ENCODE peak calls at places on chromosomes 5 and 9, in five cellular contexts. M is SK-N-SH, F is HL-60, P is H1, E is suprapubic skin. H is an unnamed sample.

GRCh38 chr9:97873877-97874276 is 20.9 kb downstream of the FOXE1 start:
- DNase-seq in F (no peak), P (no peak), E (peak), M (no peak), H (no peak)

GRCh38 chr5:144460608-144461007 is 289.9 kb downstream of the KCTD16 start:
- DNase-seq in P (no peak), M (no peak), E (no peak), F (no peak), H (no peak)

GRCh38 chr5:76820491-76820890 is 1.7 kb downstream of the F2RL1 start:
- DNase-seq in P (no peak), E (no peak), F (no peak), M (no peak), H (no peak)

GRCh38 chr5:123035950-123036390 is 555 bp downstream of the PPIC start:
- DNase-seq in M (peak), E (peak), P (peak), F (no peak), H (peak)

GRCh38 chr5:8829322-8830029 is 716.4 kb downstream of the SEMA5A start:
- DNase-seq in E (no peak), P (no peak), M (no peak), F (no peak), H (no peak)

GRCh38 chr5:12237837-12238575 is 333.8 kb upstream of the CTNND2 start:
- DNase-seq in E (no peak), P (peak), F (no peak), M (no peak), H (no peak)

GRCh38 chr5:138832218-138832617 is 42.9 kb downstream of the LRRTM2 start:
- DNase-seq in F (no peak), E (no peak), P (no peak), M (no peak), H (no peak)

GRCh38 chr9:34047864-34048729 is 590 bp downstream of the UBAP2 start:
- DNase-seq in M (peak), P (no peak), F (peak), E (no peak), H (peak)

GRCh38 chr5:39478851-39479250 is 54.1 kb upstream of the DAB2 start:
- DNase-seq in P (no peak), M (no peak), E (no peak), F (no peak), H (no peak)

DNA sequence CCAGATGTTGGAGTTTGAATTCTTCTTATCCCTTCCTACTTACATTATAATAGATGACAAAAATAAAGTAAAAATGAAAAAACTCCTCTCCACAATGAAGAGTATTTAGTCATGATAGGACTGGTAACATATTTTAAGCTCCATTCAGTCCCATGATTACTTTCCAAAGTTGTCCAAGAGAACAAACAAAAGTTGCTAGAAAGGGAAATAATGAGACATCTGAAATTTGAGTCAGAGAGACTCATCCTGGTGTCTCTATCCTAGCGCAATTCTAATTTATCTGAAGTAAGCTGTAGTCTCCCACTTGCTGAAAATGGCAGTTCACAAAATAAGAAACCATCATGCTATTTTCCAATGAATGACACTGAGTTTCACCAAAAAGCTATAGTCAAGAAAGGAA is 152.2 kb downstream of the BNC2 start:
- DNase-seq in F (no peak), E (no peak), P (no peak), M (no peak), H (no peak)
- TF ChIP-seq POLR2AphosphoS5 in F (no peak), E (no peak), P (no peak), M (no peak), H (no peak)

DNA sequence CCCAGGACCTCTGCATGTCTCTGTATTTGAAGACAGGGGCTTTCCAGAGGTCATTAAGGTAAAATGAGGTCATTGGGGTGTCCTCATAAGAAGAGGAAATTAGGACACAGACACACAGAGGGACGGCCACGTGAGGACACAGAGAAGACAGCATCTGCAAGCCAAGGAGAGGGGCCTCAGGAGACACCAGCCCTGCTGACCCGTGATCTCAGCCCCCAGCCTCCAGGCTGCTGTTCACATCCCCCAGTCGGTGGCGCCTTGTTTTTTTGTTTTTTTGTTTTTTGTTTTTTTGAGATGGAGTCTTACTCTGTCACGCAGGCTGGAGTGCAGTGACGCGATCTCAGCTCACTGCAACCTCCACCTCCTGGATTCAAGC is 1.1 kb upstream of the CCDC183 start:
- DNase-seq in F (peak), M (no peak), P (no peak), E (no peak), H (no peak)
- TF ChIP-seq POLR2AphosphoS5 in F (no peak), M (no peak), P (no peak), E (no peak), H (no peak)

GRCh38 chr9:19122490-19123042 is 4.7 kb downstream of the PLIN2 start:
- DNase-seq in F (no peak), M (no peak), P (no peak), E (peak), H (no peak)
- TF ChIP-seq POLR2AphosphoS5 in F (no peak), M (no peak), P (no peak), E (no peak), H (no peak)

GRCh38 chr5:132746592-132747063 is 598 bp upstream of the CCNI2 start:
- DNase-seq in F (no peak), E (no peak), P (no peak), M (no peak), H (no peak)

GRCh38 chr5:132748522-132749000 is 1.3 kb downstream of the CCNI2 start:
- DNase-seq in P (no peak), M (peak), E (no peak), F (no peak), H (no peak)

GRCh38 chr5:132749506-132749905 is 2.3 kb downstream of the CCNI2 start:
- DNase-seq in M (peak), P (no peak), E (no peak), F (no peak), H (no peak)

GRCh38 chr5:132747693-132748440 is 641 bp downstream of the CCNI2 start:
- DNase-seq in P (no peak), M (peak), F (no peak), E (no peak), H (no peak)

DNA sequence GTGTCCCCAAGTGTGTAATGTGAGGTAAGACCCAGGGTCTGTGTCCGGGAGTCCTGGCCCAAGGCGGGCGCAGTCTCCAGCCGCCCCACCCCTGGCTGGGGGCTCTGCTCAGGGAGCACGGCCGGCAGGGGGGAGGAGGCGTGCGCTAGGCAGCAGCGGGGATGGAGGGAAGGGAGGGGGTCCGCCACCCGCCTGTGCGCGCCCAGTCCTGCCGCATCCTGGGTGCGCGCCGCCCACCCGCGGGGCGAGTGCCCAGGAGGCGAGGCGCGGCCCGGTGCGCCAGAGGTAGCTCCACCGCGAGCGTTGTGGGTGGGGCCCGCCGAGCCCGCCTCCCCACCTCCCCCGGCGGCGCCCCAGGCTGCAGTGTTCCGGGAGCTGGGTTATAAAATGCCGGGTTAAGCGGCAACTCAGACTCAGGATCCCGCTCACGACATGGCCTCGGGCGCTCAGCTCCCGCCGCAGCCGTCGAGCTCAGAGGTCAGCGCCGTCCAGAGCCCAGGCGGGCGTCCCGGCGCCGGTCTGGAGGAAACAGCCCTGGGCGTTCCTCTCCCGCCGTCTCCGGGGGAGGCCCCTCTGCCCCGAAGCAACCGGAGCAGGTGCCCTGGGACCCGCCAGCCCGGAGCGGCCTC is at the start of gene CCNI2:
- DNase-seq in E (no peak), P (no peak), F (no peak), M (peak), H (peak)
- TF ChIP-seq POLR2AphosphoS5 in E (no peak), P (no peak), F (no peak), M (no peak), H (no peak)

DNA sequence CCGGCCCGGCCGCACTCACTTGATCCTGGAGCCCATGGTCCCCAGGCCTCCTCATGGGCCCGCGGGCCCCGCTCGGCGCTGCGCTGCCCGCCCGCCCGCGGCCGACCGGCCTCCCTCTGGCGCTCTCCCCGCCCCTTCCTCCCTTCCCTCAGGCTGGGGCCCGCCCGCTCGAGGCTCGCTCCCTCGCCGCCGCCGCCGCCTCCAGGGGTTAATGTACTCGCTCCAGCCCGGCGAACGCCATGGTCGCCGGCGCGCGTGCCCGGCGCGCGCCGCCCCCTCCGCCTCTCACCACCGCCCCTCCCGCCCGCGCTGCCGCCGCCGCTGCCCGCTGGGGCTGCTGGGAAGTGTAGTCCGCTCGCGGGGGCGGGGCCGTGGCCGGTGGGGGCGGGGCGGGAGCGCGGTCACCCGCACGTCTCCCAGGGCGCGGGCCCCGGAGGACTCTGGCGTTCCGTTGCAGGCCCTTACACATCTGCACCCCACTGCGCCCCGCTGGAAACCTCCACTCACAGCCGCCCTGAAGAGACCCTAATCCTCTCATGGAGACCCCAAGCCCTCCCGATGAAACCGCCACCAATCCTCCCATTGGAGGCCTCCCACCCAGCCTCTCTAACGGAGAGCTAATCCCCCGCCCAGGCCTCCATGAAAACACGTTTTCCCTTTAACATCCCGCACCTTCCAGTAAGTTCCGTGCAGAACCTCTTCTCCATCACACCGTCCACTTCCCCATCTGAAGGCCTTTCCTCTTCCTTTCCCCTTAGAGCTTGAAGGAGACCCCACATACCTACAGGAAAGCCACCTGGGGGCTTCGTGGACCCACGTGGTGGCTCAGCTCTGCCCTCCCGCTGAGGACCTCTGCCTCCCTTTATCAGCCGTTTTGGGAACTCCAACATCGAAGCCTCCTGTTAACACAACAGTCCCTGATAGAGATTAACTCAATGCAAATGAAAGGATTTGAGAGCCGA is at the start of gene DENND1A:
- DNase-seq in M (peak), P (no peak), F (peak), E (peak), H (peak)
- TF ChIP-seq POLR2AphosphoS5 in M (peak), P (no peak), F (no peak), E (no peak), H (no peak)

GRCh38 chr5:178487911-178488310 is 102.3 kb downstream of the COL23A1 start:
- DNase-seq in P (no peak), F (no peak), M (no peak), E (no peak), H (no peak)

GRCh38 chr5:178483620-178484019 is 106.6 kb downstream of the COL23A1 start:
- DNase-seq in E (no peak), P (no peak), M (no peak), F (peak), H (no peak)

GRCh38 chr5:178488696-178489095 is 101.5 kb downstream of the COL23A1 start:
- DNase-seq in P (no peak), E (no peak), F (no peak), M (no peak), H (no peak)

GRCh38 chr5:178489281-178489976 is 100.8 kb downstream of the COL23A1 start:
- DNase-seq in P (no peak), M (no peak), F (peak), E (no peak), H (no peak)

DNA sequence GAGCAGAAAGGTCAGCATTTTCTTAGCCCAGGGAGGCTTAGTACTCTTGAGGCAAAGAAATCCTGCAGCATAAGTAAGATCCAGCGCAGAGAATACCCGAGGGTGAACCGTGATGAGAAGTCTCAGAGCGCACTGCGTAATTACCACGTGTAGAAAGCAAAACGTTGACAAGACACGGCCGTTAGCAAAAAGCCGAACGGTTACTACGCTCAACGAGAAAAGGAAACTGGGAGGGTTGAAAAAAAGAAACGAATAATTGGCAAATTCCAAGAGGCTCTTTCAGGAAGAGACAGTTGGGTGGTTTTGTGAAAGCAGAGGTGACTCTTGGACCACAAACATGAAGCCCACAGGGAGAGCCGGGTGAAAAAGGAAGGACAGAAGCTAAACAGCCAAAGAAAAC is 103.9 kb downstream of the COL23A1 start:
- DNase-seq in M (no peak), F (peak), P (no peak), E (no peak), H (no peak)
- TF ChIP-seq POLR2AphosphoS5 in M (no peak), F (no peak), P (no peak), E (no peak), H (no peak)

GRCh38 chr9:127244609-127245601 is 19.7 kb upstream of the GARNL3 start:
- DNase-seq in P (peak), E (peak), M (peak), F (peak), H (peak)
- TF ChIP-seq POLR2AphosphoS5 in P (peak), E (no peak), M (peak), F (peak), H (peak)

DNA sequence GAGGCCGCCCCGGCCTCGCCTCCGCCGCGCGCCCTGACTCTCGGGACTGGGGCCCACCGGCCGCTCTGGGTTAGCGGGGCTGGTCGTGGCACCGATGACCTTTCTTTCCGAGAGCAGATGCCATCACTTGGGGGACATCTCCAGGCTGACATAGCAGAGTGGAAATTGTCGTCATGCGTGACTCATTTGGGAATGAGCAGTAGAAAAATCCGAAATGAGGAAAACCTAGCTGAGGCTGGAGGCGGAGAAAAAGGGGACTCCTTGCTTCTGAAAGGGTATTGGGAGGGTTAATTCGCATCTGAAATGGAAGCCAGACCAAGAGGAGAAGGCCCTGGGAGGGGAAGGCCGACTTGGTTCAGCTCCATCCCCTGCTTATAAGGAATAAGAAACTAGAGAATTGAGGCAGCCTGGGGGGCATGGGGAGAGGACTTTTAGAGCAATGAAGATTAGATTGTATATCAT is 391 bp upstream of the ELOVL7 start:
- DNase-seq in E (no peak), P (no peak), F (no peak), M (no peak), H (no peak)
- TF ChIP-seq POLR2AphosphoS5 in E (no peak), P (no peak), F (no peak), M (no peak), H (no peak)

GRCh38 chr5:131382407-131383395 is 118.8 kb downstream of the CDC42SE2 start:
- DNase-seq in M (peak), E (no peak), P (peak), F (peak), H (no peak)
- TF ChIP-seq POLR2AphosphoS5 in M (no peak), E (no peak), P (no peak), F (no peak), H (no peak)

DNA sequence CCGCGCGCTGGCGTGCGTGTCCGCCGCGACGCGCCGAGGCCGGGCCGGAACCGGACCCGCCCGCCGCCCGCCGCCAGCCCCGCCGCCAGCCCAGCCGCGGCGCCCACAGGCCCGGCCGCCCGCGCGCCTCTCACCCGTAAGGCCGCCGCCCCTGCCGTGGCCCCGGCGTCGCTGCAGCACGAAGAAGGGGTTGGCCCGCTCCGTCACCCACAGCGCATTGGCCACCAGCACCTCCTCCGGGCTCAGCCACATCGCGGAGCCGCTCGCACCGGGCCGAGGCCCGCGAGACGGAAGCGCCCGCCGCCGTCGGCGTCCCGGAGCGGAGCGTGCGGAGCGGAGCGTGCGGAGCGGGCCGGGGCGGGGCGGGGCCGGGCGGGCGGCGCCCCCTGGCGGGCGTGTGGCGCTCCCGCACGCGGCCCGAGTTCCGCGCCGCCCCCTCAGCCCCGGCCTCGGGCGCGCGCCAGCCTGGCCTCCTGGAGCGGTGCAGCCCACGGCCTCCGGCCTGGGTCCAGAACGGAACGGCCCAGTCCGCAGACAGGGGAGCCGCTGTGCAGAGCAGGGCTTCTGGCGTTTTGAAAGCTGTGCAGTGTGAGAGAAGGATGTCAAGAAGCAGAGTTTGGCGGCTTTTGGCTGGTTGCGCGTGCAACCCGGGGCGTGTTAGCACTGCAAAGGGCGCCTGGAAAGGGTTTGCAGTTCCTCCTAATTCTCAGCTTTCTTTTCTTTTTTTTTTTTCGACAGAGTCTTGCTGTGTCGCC is at the start of gene TBC1D9B:
- DNase-seq in P (no peak), M (peak), F (peak), E (no peak), H (peak)
- TF ChIP-seq POLR2AphosphoS5 in P (no peak), M (peak), F (no peak), E (no peak), H (no peak)